ENCODE peak calls at places on chromosomes 13 and 19, in ten cellular contexts. Q is left ventricle myocardium inferior, T is mesenchymal stem cell, O is psoas muscle, R is fibroblast of lung, D is spleen, I is brain microvascular endothelial cell, W is heart left ventricle, L is PC-9, U is gastrocnemius medialis. S is an unnamed sample. For H3K27me3, the result is how much of the 10 kb centered on the place peaks cover.

GRCh38 chr19:6412111-6412999 is 12.3 kb downstream of the KHSRP start:
- DNase-seq in Q (no peak), T (no peak), O (peak), R (peak), D (no peak), I (peak), W (no peak), L (peak), U (no peak), S (no peak)

GRCh38 chr19:55753401-55753800 is 5.5 kb upstream of the RFPL4A start:
- DNase-seq in Q (no peak), T (no peak), O (no peak), R (no peak), D (no peak), I (no peak), W (no peak), L (no peak), U (no peak), S (peak)

GRCh38 chr13:95411641-95412040 is 110.4 kb upstream of the ABCC4 start:
- DNase-seq in Q (no peak), T (peak), O (no peak), R (peak), D (no peak), I (no peak), W (no peak), L (no peak), U (no peak), S (no peak)

GRCh38 chr19:3497757-3498515 is 2.5 kb downstream of the DOHH start:
- DNase-seq in Q (no peak), T (no peak), O (no peak), R (no peak), D (no peak), I (no peak), W (no peak), L (no peak), U (no peak), S (no peak)

GRCh38 chr13:70347947-70348620 is 239.8 kb upstream of the KLHL1 start:
- DNase-seq in Q (no peak), T (no peak), O (no peak), R (no peak), D (no peak), I (no peak), W (no peak), L (no peak), U (no peak), S (no peak)

GRCh38 chr13:68009546-68009945 is 779.4 kb upstream of the PCDH9 start:
- DNase-seq in Q (no peak), T (no peak), O (no peak), R (no peak), D (no peak), I (no peak), W (no peak), L (no peak), U (no peak), S (no peak)

GRCh38 chr19:6126335-6126974 is 9.0 kb upstream of the ACSBG2 start:
- DNase-seq in Q (no peak), T (peak), O (no peak), R (peak), D (no peak), I (peak), W (no peak), L (peak), U (no peak), S (no peak)

GRCh38 chr13:22726721-22727120 is 454.1 kb upstream of the SGCG start:
- DNase-seq in Q (no peak), T (no peak), O (no peak), R (no peak), D (no peak), I (no peak), W (no peak), L (no peak), U (no peak), S (no peak)

GRCh38 chr19:49337267-49338022 is 2.2 kb downstream of the CD37 start:
- DNase-seq in Q (no peak), T (no peak), O (no peak), R (no peak), D (no peak), I (no peak), W (no peak), L (no peak), U (no peak), S (peak)

GRCh38 chr13:23810842-23811241 is 78.4 kb downstream of the MIPEP start:
- DNase-seq in Q (no peak), T (no peak), O (no peak), R (no peak), D (no peak), I (no peak), W (no peak), L (no peak), U (no peak), S (peak)

GRCh38 chr19:6706633-6706958 is 13.9 kb downstream of the C3 start:
- DNase-seq in Q (no peak), T (no peak), O (peak), R (no peak), D (no peak), I (no peak), W (no peak), L (no peak), U (no peak), S (no peak)

GRCh38 chr13:32530841-32531253 is 7.7 kb downstream of the N4BP2L2 start:
- DNase-seq in Q (no peak), T (peak), O (no peak), R (peak), D (no peak), I (peak), W (no peak), L (no peak), U (peak), S (no peak)

GRCh38 chr19:41575998-41576397 is at the start of gene CEACAM21:
- DNase-seq in Q (peak), T (no peak), O (peak), R (no peak), D (peak), I (no peak), W (peak), L (no peak), U (peak), S (peak)

GRCh38 chr13:99361197-99361596 is 54.0 kb upstream of the GPR183 start:
- DNase-seq in Q (no peak), T (no peak), O (no peak), R (no peak), D (no peak), I (no peak), W (no peak), L (no peak), U (no peak), S (no peak)

GRCh38 chr19:32599736-32600157 is 18.8 kb downstream of the PDCD5 start:
- DNase-seq in Q (no peak), T (peak), O (peak), R (peak), D (no peak), I (peak), W (no peak), L (peak), U (no peak), S (no peak)

GRCh38 chr19:45641274-45642105 is 2.3 kb upstream of the EML2 start:
- DNase-seq in Q (peak), T (peak), O (peak), R (peak), D (peak), I (peak), W (peak), L (peak), U (peak), S (peak)

GRCh38 chr13:82214341-82214740 is 1667.9 kb downstream of the SLITRK1 start:
- DNase-seq in Q (no peak), T (no peak), O (no peak), R (no peak), D (no peak), I (no peak), W (no peak), L (no peak), U (no peak), S (no peak)
- H3K27ac ChIP-seq in Q (no peak), T (no peak), O (no peak), R (no peak), D (no peak), I (no peak), W (no peak), L (no peak), U (no peak), S (no peak)

GRCh38 chr13:54185101-54185500 is 1156.5 kb downstream of the OLFM4 start:
- DNase-seq in Q (no peak), T (no peak), O (no peak), R (no peak), D (no peak), I (no peak), W (no peak), L (no peak), U (no peak), S (no peak)

GRCh38 chr13:54183728-54184127 is 1155.1 kb downstream of the OLFM4 start:
- DNase-seq in Q (no peak), T (no peak), O (no peak), R (no peak), D (no peak), I (no peak), W (no peak), L (no peak), U (no peak), S (no peak)

GRCh38 chr13:54185785-54186184 is 1157.2 kb downstream of the OLFM4 start:
- DNase-seq in Q (no peak), T (peak), O (no peak), R (no peak), D (no peak), I (no peak), W (no peak), L (peak), U (no peak), S (no peak)

GRCh38 chr13:54184576-54184975 is 1156.0 kb downstream of the OLFM4 start:
- DNase-seq in Q (no peak), T (no peak), O (no peak), R (no peak), D (no peak), I (no peak), W (no peak), L (no peak), U (no peak), S (no peak)

GRCh38 chr13:54187461-54187860 is 1158.8 kb downstream of the OLFM4 start:
- DNase-seq in Q (no peak), T (no peak), O (no peak), R (no peak), D (no peak), I (no peak), W (no peak), L (no peak), U (no peak), S (no peak)
- H3K27me3 ChIP-seq in Q (under half), T (under half), O (under half), R (under half), D (under half), I (under half), W (under half), L (under half), U (under half), S (under half)

DNA sequence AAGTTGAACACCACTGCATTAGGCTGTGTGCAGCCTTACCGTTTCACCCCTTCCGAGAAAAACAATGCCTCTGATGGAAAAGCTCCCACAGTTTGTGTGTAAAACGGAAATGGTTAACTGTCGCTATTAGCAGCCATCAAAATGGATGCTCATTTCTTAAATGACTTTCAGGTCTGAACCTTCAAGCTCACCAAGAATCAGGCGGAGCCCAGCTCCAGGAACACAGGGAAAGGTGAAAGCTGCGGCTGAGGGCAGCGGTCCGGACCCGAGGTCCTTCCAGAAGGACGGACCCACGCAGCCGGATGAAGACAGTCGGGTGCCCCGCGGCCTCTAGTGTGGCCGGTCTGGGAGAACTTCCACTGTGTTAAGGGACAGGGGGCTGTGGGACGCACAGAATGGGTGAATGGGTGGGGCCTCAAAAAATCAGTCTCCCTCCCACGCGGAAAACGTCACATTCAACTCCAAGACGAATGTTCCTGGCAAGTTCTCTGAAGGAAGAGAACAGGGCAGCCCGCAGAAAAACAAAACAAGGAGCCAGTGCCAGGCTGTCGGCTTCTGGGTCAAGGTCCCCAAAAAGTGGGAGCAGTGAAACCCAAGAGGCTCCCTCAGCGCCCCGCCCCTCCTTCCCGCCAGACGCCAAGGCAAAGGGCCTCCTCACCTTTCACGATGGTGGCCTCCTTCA is 4.9 kb downstream of the IRS2 start:
- DNase-seq in Q (no peak), T (no peak), O (peak), R (no peak), D (no peak), I (no peak), W (no peak), L (no peak), U (no peak), S (peak)
- H3K27ac ChIP-seq in Q (no peak), T (no peak), O (peak), R (no peak), D (no peak), I (no peak), W (no peak), L (peak), U (peak), S (no peak)

GRCh38 chr19:35360880-35361420 is 2.7 kb downstream of the FFAR3 start:
- DNase-seq in Q (no peak), T (no peak), O (no peak), R (no peak), D (no peak), I (no peak), W (no peak), L (no peak), U (no peak), S (no peak)
- H3K27me3 ChIP-seq in Q (under half), T (under half), O (under half), R (under half), D (under half), I (under half), W (under half), L (under half), U (under half), S (under half)

S was measured in Peyer's patch.